ENCODE peak calls at places on chromosome 1, in six cellular contexts. One of them, this sample, is unnamed.

GRCh38 chr1:100164226-100164625 is 13.8 kb downstream of the LRRC39 start:
- DNase-seq in cardiac fibroblast: peak
- DNase-seq in A172: no peak
- DNase-seq in T follicular helper cell: no peak
- DNase-seq in stimulated activated naive B cell treated with anti-CD40 and anti-IgM and Interleukin-4, amounts not matched to agents 10 μg/mL and 1 μg/mL and 100 μg/mL, for 72 hours: no peak
- DNase-seq in mesothelial cell of epicardium: no peak
- DNase-seq in this sample: no peak

GRCh38 chr1:233614743-233615521 is 1.0 kb downstream of the KCNK1 start:
- DNase-seq in mesothelial cell of epicardium: peak
- DNase-seq in cardiac fibroblast: no peak
- DNase-seq in T follicular helper cell: no peak
- DNase-seq in A172: no peak
- DNase-seq in stimulated activated naive B cell treated with anti-CD40 and anti-IgM and Interleukin-4, amounts not matched to agents 10 μg/mL and 1 μg/mL and 100 μg/mL, for 72 hours: no peak
- DNase-seq in this sample: no peak

GRCh38 chr1:27233677-27234053 is 767 bp upstream of the WDTC1 start:
- DNase-seq in stimulated activated naive B cell treated with anti-CD40 and anti-IgM and Interleukin-4, amounts not matched to agents 10 μg/mL and 1 μg/mL and 100 μg/mL, for 72 hours: no peak
- DNase-seq in A172: no peak
- DNase-seq in mesothelial cell of epicardium: no peak
- DNase-seq in T follicular helper cell: no peak
- DNase-seq in cardiac fibroblast: no peak
- DNase-seq in this sample: no peak

GRCh38 chr1:172745014-172745413 is 86.1 kb downstream of the FASLG start:
- DNase-seq in cardiac fibroblast: peak
- DNase-seq in stimulated activated naive B cell treated with anti-CD40 and anti-IgM and Interleukin-4, amounts not matched to agents 10 μg/mL and 1 μg/mL and 100 μg/mL, for 72 hours: peak
- DNase-seq in mesothelial cell of epicardium: no peak
- DNase-seq in A172: peak
- DNase-seq in T follicular helper cell: peak
- DNase-seq in this sample: no peak

GRCh38 chr1:30135729-30136128 is 587.7 kb downstream of the MATN1 start:
- DNase-seq in cardiac fibroblast: no peak
- DNase-seq in A172: no peak
- DNase-seq in T follicular helper cell: no peak
- DNase-seq in mesothelial cell of epicardium: no peak
- DNase-seq in stimulated activated naive B cell treated with anti-CD40 and anti-IgM and Interleukin-4, amounts not matched to agents 10 μg/mL and 1 μg/mL and 100 μg/mL, for 72 hours: no peak
- DNase-seq in this sample: peak

GRCh38 chr1:206686486-206687249 is 2.0 kb downstream of the MAPKAPK2 start:
- DNase-seq in T follicular helper cell: no peak
- DNase-seq in stimulated activated naive B cell treated with anti-CD40 and anti-IgM and Interleukin-4, amounts not matched to agents 10 μg/mL and 1 μg/mL and 100 μg/mL, for 72 hours: no peak
- DNase-seq in mesothelial cell of epicardium: no peak
- DNase-seq in cardiac fibroblast: no peak
- DNase-seq in A172: peak
- DNase-seq in this sample: no peak

GRCh38 chr1:87131809-87132663 is 196.6 kb upstream of the LMO4 start:
- DNase-seq in T follicular helper cell: peak
- DNase-seq in cardiac fibroblast: peak
- DNase-seq in stimulated activated naive B cell treated with anti-CD40 and anti-IgM and Interleukin-4, amounts not matched to agents 10 μg/mL and 1 μg/mL and 100 μg/mL, for 72 hours: peak
- DNase-seq in mesothelial cell of epicardium: peak
- DNase-seq in A172: peak
- DNase-seq in this sample: peak

GRCh38 chr1:24481843-24482610 is 20.6 kb upstream of the RCAN3 start:
- DNase-seq in mesothelial cell of epicardium: no peak
- DNase-seq in stimulated activated naive B cell treated with anti-CD40 and anti-IgM and Interleukin-4, amounts not matched to agents 10 μg/mL and 1 μg/mL and 100 μg/mL, for 72 hours: no peak
- DNase-seq in A172: no peak
- DNase-seq in cardiac fibroblast: no peak
- DNase-seq in T follicular helper cell: no peak
- DNase-seq in this sample: peak

GRCh38 chr1:20723537-20724363 is 5.9 kb upstream of the KIF17 start:
- DNase-seq in T follicular helper cell: no peak
- DNase-seq in cardiac fibroblast: no peak
- DNase-seq in stimulated activated naive B cell treated with anti-CD40 and anti-IgM and Interleukin-4, amounts not matched to agents 10 μg/mL and 1 μg/mL and 100 μg/mL, for 72 hours: no peak
- DNase-seq in A172: no peak
- DNase-seq in mesothelial cell of epicardium: no peak
- DNase-seq in this sample: no peak

GRCh38 chr1:76951185-76951584 is 83.9 kb downstream of the ST6GALNAC5 start:
- DNase-seq in cardiac fibroblast: no peak
- DNase-seq in mesothelial cell of epicardium: no peak
- DNase-seq in stimulated activated naive B cell treated with anti-CD40 and anti-IgM and Interleukin-4, amounts not matched to agents 10 μg/mL and 1 μg/mL and 100 μg/mL, for 72 hours: no peak
- DNase-seq in A172: no peak
- DNase-seq in T follicular helper cell: no peak
- DNase-seq in this sample: no peak

GRCh38 chr1:222009105-222009730 is 267.3 kb upstream of the DUSP10 start:
- DNase-seq in T follicular helper cell: peak
- DNase-seq in cardiac fibroblast: peak
- DNase-seq in mesothelial cell of epicardium: no peak
- DNase-seq in stimulated activated naive B cell treated with anti-CD40 and anti-IgM and Interleukin-4, amounts not matched to agents 10 μg/mL and 1 μg/mL and 100 μg/mL, for 72 hours: peak
- DNase-seq in A172: peak
- DNase-seq in this sample: no peak

GRCh38 chr1:28516518-28516956 is 10.7 kb downstream of the RCC1 start:
- DNase-seq in A172: no peak
- DNase-seq in T follicular helper cell: no peak
- DNase-seq in cardiac fibroblast: no peak
- DNase-seq in mesothelial cell of epicardium: no peak
- DNase-seq in stimulated activated naive B cell treated with anti-CD40 and anti-IgM and Interleukin-4, amounts not matched to agents 10 μg/mL and 1 μg/mL and 100 μg/mL, for 72 hours: no peak
- DNase-seq in this sample: no peak

GRCh38 chr1:108079550-108079949 is 114.6 kb upstream of the VAV3 start:
- DNase-seq in mesothelial cell of epicardium: no peak
- DNase-seq in stimulated activated naive B cell treated with anti-CD40 and anti-IgM and Interleukin-4, amounts not matched to agents 10 μg/mL and 1 μg/mL and 100 μg/mL, for 72 hours: no peak
- DNase-seq in A172: no peak
- DNase-seq in T follicular helper cell: peak
- DNase-seq in cardiac fibroblast: no peak
- DNase-seq in this sample: peak

GRCh38 chr1:206039046-206039929 is 13.7 kb upstream of the RHEX start:
- DNase-seq in mesothelial cell of epicardium: no peak
- DNase-seq in cardiac fibroblast: no peak
- DNase-seq in stimulated activated naive B cell treated with anti-CD40 and anti-IgM and Interleukin-4, amounts not matched to agents 10 μg/mL and 1 μg/mL and 100 μg/mL, for 72 hours: peak
- DNase-seq in T follicular helper cell: no peak
- DNase-seq in A172: no peak
- DNase-seq in this sample: no peak

GRCh38 chr1:82565546-82565945 is 764.8 kb downstream of the ADGRL2 start:
- DNase-seq in A172: peak
- DNase-seq in stimulated activated naive B cell treated with anti-CD40 and anti-IgM and Interleukin-4, amounts not matched to agents 10 μg/mL and 1 μg/mL and 100 μg/mL, for 72 hours: no peak
- DNase-seq in cardiac fibroblast: peak
- DNase-seq in mesothelial cell of epicardium: no peak
- DNase-seq in T follicular helper cell: no peak
- DNase-seq in this sample: no peak

GRCh38 chr1:43947061-43947889 is 525 bp downstream of the IPO13 start:
- DNase-seq in T follicular helper cell: no peak
- DNase-seq in mesothelial cell of epicardium: no peak
- DNase-seq in A172: no peak
- DNase-seq in cardiac fibroblast: no peak
- DNase-seq in stimulated activated naive B cell treated with anti-CD40 and anti-IgM and Interleukin-4, amounts not matched to agents 10 μg/mL and 1 μg/mL and 100 μg/mL, for 72 hours: no peak
- DNase-seq in this sample: peak

GRCh38 chr1:180911640-180912161 is 996 bp upstream of the KIAA1614 start:
- DNase-seq in cardiac fibroblast: peak
- DNase-seq in T follicular helper cell: no peak
- DNase-seq in A172: peak
- DNase-seq in stimulated activated naive B cell treated with anti-CD40 and anti-IgM and Interleukin-4, amounts not matched to agents 10 μg/mL and 1 μg/mL and 100 μg/mL, for 72 hours: no peak
- DNase-seq in mesothelial cell of epicardium: no peak
- DNase-seq in this sample: no peak

GRCh38 chr1:166920561-166921475 is 44.8 kb upstream of the TADA1 start:
- DNase-seq in cardiac fibroblast: no peak
- DNase-seq in T follicular helper cell: no peak
- DNase-seq in mesothelial cell of epicardium: peak
- DNase-seq in stimulated activated naive B cell treated with anti-CD40 and anti-IgM and Interleukin-4, amounts not matched to agents 10 μg/mL and 1 μg/mL and 100 μg/mL, for 72 hours: peak
- DNase-seq in A172: no peak
- DNase-seq in this sample: no peak

GRCh38 chr1:241250465-241250864 is 106.5 kb downstream of the RGS7 start:
- DNase-seq in mesothelial cell of epicardium: no peak
- DNase-seq in T follicular helper cell: no peak
- DNase-seq in A172: no peak
- DNase-seq in cardiac fibroblast: no peak
- DNase-seq in stimulated activated naive B cell treated with anti-CD40 and anti-IgM and Interleukin-4, amounts not matched to agents 10 μg/mL and 1 μg/mL and 100 μg/mL, for 72 hours: no peak
- DNase-seq in this sample: no peak

GRCh38 chr1:236913371-236914037 is 90.7 kb downstream of the MT1HL1 start:
- DNase-seq in mesothelial cell of epicardium: no peak
- DNase-seq in stimulated activated naive B cell treated with anti-CD40 and anti-IgM and Interleukin-4, amounts not matched to agents 10 μg/mL and 1 μg/mL and 100 μg/mL, for 72 hours: no peak
- DNase-seq in A172: peak
- DNase-seq in cardiac fibroblast: no peak
- DNase-seq in T follicular helper cell: no peak
- DNase-seq in this sample: no peak

GRCh38 chr1:222167111-222167510 is 380.8 kb downstream of the HHIPL2 start:
- DNase-seq in A172: peak
- DNase-seq in cardiac fibroblast: peak
- DNase-seq in stimulated activated naive B cell treated with anti-CD40 and anti-IgM and Interleukin-4, amounts not matched to agents 10 μg/mL and 1 μg/mL and 100 μg/mL, for 72 hours: peak
- DNase-seq in T follicular helper cell: no peak
- DNase-seq in mesothelial cell of epicardium: no peak
- DNase-seq in this sample: no peak

GRCh38 chr1:3174487-3175247 is 105.7 kb downstream of the PRDM16 start:
- DNase-seq in T follicular helper cell: no peak
- DNase-seq in mesothelial cell of epicardium: no peak
- DNase-seq in cardiac fibroblast: peak
- DNase-seq in A172: peak
- DNase-seq in stimulated activated naive B cell treated with anti-CD40 and anti-IgM and Interleukin-4, amounts not matched to agents 10 μg/mL and 1 μg/mL and 100 μg/mL, for 72 hours: no peak
- DNase-seq in this sample: no peak

GRCh38 chr1:31505884-31506497 is 70.3 kb upstream of the TINAGL1 start:
- DNase-seq in A172: peak
- DNase-seq in cardiac fibroblast: peak
- DNase-seq in stimulated activated naive B cell treated with anti-CD40 and anti-IgM and Interleukin-4, amounts not matched to agents 10 μg/mL and 1 μg/mL and 100 μg/mL, for 72 hours: no peak
- DNase-seq in mesothelial cell of epicardium: no peak
- DNase-seq in T follicular helper cell: no peak
- DNase-seq in this sample: no peak